ENCODE peak calls at places on chromosomes 2 and 18, in eight cellular contexts. A is IMR-90, Z is A549, E is GM12878, M is HepG2, R is K562, G is H1, O is SK-N-SH. V is an unnamed sample.

GRCh38 chr2:136006658-136007057 is 21.2 kb upstream of the DARS1 start:
- DNase-seq in A (peak; percentile 43), R (no peak), Z (no peak), G (no peak), E (no peak), M (no peak), O (no peak), V (no peak)

GRCh38 chr2:200713704-200714064 is 98.0 kb upstream of the BZW1 start:
- DNase-seq in R (no peak), E (peak; percentile 8), A (no peak), G (no peak), M (no peak), O (no peak), Z (no peak), V (no peak)

GRCh38 chr18:48842259-48843061 is 108.3 kb downstream of the SMAD7 start:
- DNase-seq in R (peak; percentile 22), E (no peak), G (no peak), A (no peak), O (no peak), M (no peak), Z (no peak), V (no peak)

GRCh38 chr2:28269019-28269784 is 123.5 kb upstream of the FOSL2 start:
- DNase-seq in Z (peak; percentile 72), M (peak; percentile 49), G (no peak), E (no peak), R (peak; percentile 61), O (peak; percentile 56), A (peak; percentile 51), V (peak; percentile 32)

GRCh38 chr18:7812431-7813063 is 245.4 kb downstream of the PTPRM start:
- DNase-seq in G (no peak), O (no peak), A (peak; percentile 73), M (peak; percentile 80), R (no peak), E (no peak), Z (no peak), V (no peak)

GRCh38 chr2:43751476-43751875 is 22.4 kb upstream of the DYNC2LI1 start:
- DNase-seq in G (no peak), M (no peak), O (no peak), R (no peak), Z (no peak), E (no peak), A (no peak), V (no peak)

GRCh38 chr2:39609917-39610316 is 55.8 kb upstream of the TMEM178A start:
- DNase-seq in E (no peak), A (no peak), R (no peak), G (no peak), M (no peak), O (no peak), Z (no peak), V (no peak)

GRCh38 chr2:16626497-16626896 is 39.1 kb downstream of the CYRIA start:
- DNase-seq in M (no peak), O (no peak), A (peak; percentile 81), G (no peak), R (no peak), Z (no peak), E (no peak), V (no peak)

GRCh38 chr18:36203360-36203895 is 16.1 kb downstream of the MOCOS start:
- DNase-seq in R (no peak), Z (no peak), G (no peak), A (no peak), E (no peak), M (no peak), O (no peak), V (no peak)

GRCh38 chr2:10762651-10763460 is 41.4 kb downstream of the ATP6V1C2 start:
- DNase-seq in O (peak; percentile 46), G (no peak), E (no peak), M (no peak), R (peak; percentile 81), Z (no peak), A (peak; percentile 7), V (peak; percentile 8)

GRCh38 chr2:7567646-7568045 is 650.4 kb downstream of the RNF144A start:
- DNase-seq in O (no peak), A (no peak), E (peak; percentile 39), G (no peak), M (no peak), R (no peak), Z (no peak), V (no peak)

GRCh38 chr2:55364189-55365055 is 55.2 kb downstream of the CCDC88A start:
- DNase-seq in R (no peak), A (peak; percentile 98), Z (peak; percentile 23), M (no peak), E (no peak), O (no peak), G (no peak), V (no peak)

GRCh38 chr2:10375570-10376266 is 72.4 kb downstream of the ODC1 start:
- DNase-seq in G (no peak), Z (no peak), R (no peak), M (no peak), E (no peak), O (no peak), A (no peak), V (no peak)

GRCh38 chr2:237757616-237758015 is 41.0 kb upstream of the RBM44 start:
- DNase-seq in Z (no peak), A (no peak), M (no peak), G (no peak), O (no peak), R (no peak), E (no peak), V (no peak)

GRCh38 chr18:12930908-12931307 is 16.9 kb upstream of the SEH1L start:
- DNase-seq in E (no peak), O (no peak), M (peak; percentile 54), R (no peak), Z (no peak), G (no peak), A (no peak), V (no peak)

GRCh38 chr2:164842624-164842966 is 972 bp upstream of the COBLL1 start:
- DNase-seq in E (no peak), M (no peak), R (no peak), O (no peak), A (no peak), G (no peak), Z (no peak), V (no peak)

GRCh38 chr2:164840458-164840929 is 1.1 kb downstream of the COBLL1 start:
- DNase-seq in A (no peak), G (peak; percentile 59), Z (peak; percentile 6), M (peak; percentile 91), O (no peak), E (no peak), R (no peak), V (no peak)

GRCh38 chr2:164840930-164841718 is 499 bp downstream of the COBLL1 start:
- DNase-seq in A (peak; percentile 32), R (peak; percentile 15), E (no peak), O (peak; percentile 90), M (peak; percentile 82), Z (peak; percentile 60), G (peak; percentile 79), V (peak; percentile 46)

GRCh38 chr2:164841719-164842623 is at the start of gene COBLL1:
- DNase-seq in A (peak; percentile 41), O (peak; percentile 82), G (peak; percentile 93), E (no peak), M (peak; percentile 84), Z (peak; percentile 69), R (peak; percentile 39), V (peak; percentile 71)

DNA sequence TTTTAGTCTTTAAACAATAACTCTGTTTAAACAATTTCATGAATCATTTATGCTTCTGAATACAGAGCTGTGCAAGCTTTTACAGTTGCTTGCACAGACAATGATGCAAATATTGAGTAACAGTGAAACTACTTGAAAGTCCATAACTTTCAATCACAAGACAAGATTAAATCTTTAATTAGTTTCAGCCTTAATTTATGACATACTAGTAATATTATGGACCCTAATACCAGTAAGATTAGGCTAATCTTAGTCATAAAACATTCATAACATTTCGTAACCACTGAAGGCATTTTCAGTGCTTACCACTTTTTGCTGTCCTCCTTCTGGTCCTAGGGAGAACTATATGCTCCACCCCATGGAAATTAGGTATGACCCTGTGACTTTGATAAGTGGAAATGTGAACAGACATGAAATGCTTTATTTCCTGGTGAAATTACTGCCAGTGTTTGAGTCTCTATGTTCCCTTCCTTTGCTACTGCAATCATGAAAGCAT is 1.8 kb upstream of the COBLL1 start:
- DNase-seq in A (no peak), R (no peak), Z (no peak), G (no peak), E (no peak), M (peak; percentile 42), O (no peak), V (no peak)
- TF ChIP-seq RAD21 in A (no peak), R (no peak), Z (no peak), G (no peak), E (no peak), M (no peak), O (no peak), V (no peak)

DNA sequence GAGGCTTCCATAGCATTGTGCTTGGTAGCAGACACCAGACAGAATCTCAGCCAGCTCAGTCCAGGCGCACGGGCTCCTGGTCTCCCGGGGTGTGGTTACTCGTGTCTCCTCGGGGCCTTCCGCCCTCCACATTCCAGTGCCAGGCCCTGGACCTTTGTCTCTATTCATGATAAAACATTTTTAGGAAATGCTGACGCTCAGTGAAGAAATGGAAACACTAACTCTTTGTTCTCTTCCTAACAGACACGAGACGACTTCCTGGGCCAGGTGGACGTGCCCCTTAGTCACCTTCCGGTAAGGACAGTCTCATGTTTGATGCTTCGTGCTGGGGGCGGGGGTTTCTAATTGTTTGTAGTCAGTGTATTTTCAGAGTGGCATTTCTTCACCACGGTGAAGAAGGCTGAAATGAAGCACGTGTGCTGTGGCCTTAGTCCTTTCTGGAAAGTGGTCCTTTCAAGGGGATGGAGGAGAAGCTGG is 271.8 kb downstream of the NEDD4L start:
- DNase-seq in E (no peak), O (no peak), G (no peak), M (peak; percentile 93), Z (no peak), R (no peak), A (no peak), V (peak; percentile 65)
- TF ChIP-seq RAD21 in E (no peak), O (no peak), G (no peak), M (no peak), Z (no peak), R (no peak), A (no peak), V (no peak)

GRCh38 chr2:15206419-15206818 is 354.7 kb downstream of the NBAS start:
- DNase-seq in M (no peak), Z (no peak), O (no peak), A (no peak), E (no peak), R (no peak), G (no peak), V (no peak)
- TF ChIP-seq RAD21 in M (no peak), Z (no peak), O (no peak), A (no peak), E (no peak), R (no peak), G (no peak), V (no peak)

DNA sequence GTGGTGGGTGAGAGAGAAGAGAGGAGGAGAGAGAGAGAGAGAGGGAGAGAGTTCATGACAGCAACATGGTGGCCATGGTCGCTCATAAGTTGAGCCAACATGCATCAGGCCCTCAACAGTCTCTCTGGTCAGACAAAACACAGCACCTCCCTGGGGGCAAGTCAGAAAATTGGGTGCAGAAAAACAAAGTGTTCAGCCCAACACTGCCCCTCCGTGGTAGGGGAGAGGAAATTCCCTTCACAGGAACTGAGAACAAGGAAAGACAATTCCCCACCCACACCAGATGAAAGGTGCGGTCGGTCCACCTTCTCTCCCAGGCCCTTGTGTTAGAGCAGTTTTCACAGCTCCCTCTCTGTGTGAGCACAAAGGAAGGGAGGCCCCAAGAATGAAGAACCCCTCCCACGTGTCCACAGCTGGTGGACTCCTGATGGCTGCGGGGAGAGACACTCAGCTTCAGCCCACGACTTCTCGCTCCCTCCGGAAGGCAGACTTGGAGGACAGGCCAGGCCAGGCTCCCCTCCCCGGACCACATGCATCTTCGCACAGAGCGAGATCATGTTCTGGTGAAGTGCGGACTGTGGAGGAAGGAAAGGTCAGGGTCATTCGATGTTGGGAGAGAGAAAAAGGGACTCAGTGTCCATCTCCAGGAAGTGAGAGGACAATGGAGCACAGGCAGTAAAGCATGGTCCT is 181.7 kb downstream of the ANAPC1 start:
- DNase-seq in G (peak; percentile 85), M (peak; percentile 74), E (no peak), A (peak; percentile 58), O (peak; percentile 52), Z (peak; percentile 75), R (peak; percentile 79), V (peak; percentile 56)
- TF ChIP-seq RAD21 in G (peak; percentile 89), M (peak; percentile 80), E (peak; percentile 78), A (peak; percentile 75), O (peak; percentile 63), Z (peak; percentile 68), R (peak; percentile 87), V (no peak)

V was measured in HCT116.